ENCODE peak calls at places on chromosomes 12 and 14, in four cellular contexts. E, J, P and B are unnamed samples.

GRCh38 chr14:96989293-96989692 is 192.1 kb downstream of the VRK1 start:
- DNase-seq in J (no peak), E (no peak), P (no peak), B (no peak)

GRCh38 chr14:98808494-98809407 is 463.2 kb downstream of the BCL11B start:
- DNase-seq in E (no peak), J (no peak), P (no peak), B (no peak)

GRCh38 chr12:108360057-108360456 is 20.9 kb upstream of the CMKLR1 start:
- DNase-seq in J (no peak), P (no peak), E (no peak), B (no peak)

GRCh38 chr12:107236824-107237467 is 143.6 kb upstream of the CRY1 start:
- DNase-seq in P (no peak), E (no peak), J (no peak), B (no peak)

GRCh38 chr12:22333186-22333745 is 1.2 kb downstream of the ST8SIA1 start:
- DNase-seq in J (no peak), E (no peak), P (no peak), B (no peak)

GRCh38 chr12:12979731-12980259 is 20.3 kb downstream of the HEBP1 start:
- DNase-seq in P (no peak), J (no peak), E (no peak), B (peak)

GRCh38 chr12:57993030-57993429 is 51.7 kb downstream of the ATP23 start:
- DNase-seq in E (no peak), P (no peak), J (no peak), B (no peak)

GRCh38 chr12:106769078-106769477 is 5.4 kb upstream of the RIC8B start:
- DNase-seq in E (peak), J (no peak), P (peak), B (no peak)

GRCh38 chr14:92553456-92553855 is 39.9 kb downstream of the RIN3 start:
- DNase-seq in P (no peak), E (peak), J (no peak), B (peak)

GRCh38 chr14:90487031-90487430 is 90.2 kb downstream of the CALM1 start:
- DNase-seq in E (no peak), P (no peak), J (no peak), B (no peak)

GRCh38 chr12:26551385-26551784 is 281.6 kb downstream of the ITPR2 start:
- DNase-seq in P (no peak), E (no peak), J (no peak), B (no peak)

DNA sequence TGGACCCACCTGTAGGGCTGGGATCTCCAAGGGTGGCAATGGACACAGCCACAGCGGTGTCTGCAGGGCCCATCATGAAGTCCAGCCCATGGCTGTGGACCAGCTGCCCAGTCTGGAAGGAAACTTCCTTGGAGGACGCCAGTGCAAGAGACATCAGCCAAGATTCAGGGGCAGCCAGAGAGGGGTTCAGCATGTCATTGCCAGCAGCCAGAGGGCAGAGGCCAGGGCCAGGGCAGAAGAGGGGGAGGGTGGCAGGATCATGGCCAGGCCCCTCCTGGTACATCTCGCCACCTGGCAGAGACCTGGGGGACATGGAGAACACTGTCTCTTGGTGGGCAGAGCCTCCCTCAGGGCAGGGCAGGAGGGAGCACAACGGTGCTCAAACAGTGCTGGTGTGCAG is 10.2 kb downstream of the ANHX start:
- DNase-seq in J (no peak), P (no peak), E (no peak), B (no peak)
- TF ChIP-seq HMGXB4 in J (no peak), P (no peak), E (no peak), B (no peak)

GRCh38 chr14:64707661-64708060 is 3.4 kb downstream of the PLEKHG3 start:
- DNase-seq in P (peak), E (no peak), J (no peak), B (peak)
- TF ChIP-seq HMGXB4 in P (no peak), E (no peak), J (no peak), B (no peak)

GRCh38 chr14:75303415-75303814 is 24.8 kb downstream of the FOS start:
- DNase-seq in E (peak), J (peak), P (peak), B (peak)
- TF ChIP-seq HMGXB4 in E (no peak), J (no peak), P (no peak), B (no peak)

DNA sequence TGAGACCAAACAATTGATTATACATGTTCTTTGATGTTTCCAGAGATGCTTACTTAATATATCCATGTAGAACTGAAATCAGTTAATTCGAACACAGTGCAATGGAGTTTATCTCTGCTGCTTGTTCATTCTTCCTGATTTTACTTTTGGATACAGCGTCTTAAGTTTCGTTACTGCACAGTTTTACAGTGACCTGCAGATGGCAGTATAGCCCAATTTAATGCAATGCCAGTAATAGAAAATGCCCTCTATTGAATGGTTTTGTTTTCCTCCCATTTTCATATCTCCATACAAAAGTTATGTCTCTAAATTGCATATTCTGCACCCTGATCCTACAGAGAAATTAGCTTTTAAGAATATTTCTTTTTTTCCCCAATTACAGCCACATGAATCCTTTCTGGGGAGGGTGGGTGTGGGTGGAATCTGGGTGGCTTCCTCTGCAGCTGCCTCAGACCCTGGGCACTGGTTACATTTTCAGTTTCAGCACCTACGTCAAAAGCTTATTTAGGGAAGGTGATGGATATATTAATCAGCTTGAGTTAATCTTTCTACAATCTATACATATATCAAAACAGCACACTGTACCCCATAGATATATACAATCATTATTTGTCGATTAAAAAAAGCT is 101.1 kb upstream of the DCD start:
- DNase-seq in E (no peak), P (peak), J (peak), B (peak)
- TF ChIP-seq HMGXB4 in E (no peak), P (no peak), J (no peak), B (no peak)

GRCh38 chr12:59149995-59150642 is 229.8 kb upstream of the LRIG3 start:
- DNase-seq in P (peak), E (no peak), J (peak), B (peak)
- TF ChIP-seq HMGXB4 in P (peak), E (no peak), J (no peak), B (no peak)

GRCh38 chr14:69344171-69344570 is 53.9 kb downstream of the ERH start:
- DNase-seq in P (no peak), E (no peak), J (no peak), B (no peak)

GRCh38 chr14:69349091-69349777 is 48.9 kb downstream of the ERH start:
- DNase-seq in J (no peak), E (no peak), P (no peak), B (no peak)

GRCh38 chr14:69342928-69343525 is 55.1 kb downstream of the ERH start:
- DNase-seq in E (no peak), P (no peak), J (no peak), B (no peak)

GRCh38 chr14:69345402-69345801 is 52.7 kb downstream of the ERH start:
- DNase-seq in J (no peak), P (no peak), E (no peak), B (no peak)

DNA sequence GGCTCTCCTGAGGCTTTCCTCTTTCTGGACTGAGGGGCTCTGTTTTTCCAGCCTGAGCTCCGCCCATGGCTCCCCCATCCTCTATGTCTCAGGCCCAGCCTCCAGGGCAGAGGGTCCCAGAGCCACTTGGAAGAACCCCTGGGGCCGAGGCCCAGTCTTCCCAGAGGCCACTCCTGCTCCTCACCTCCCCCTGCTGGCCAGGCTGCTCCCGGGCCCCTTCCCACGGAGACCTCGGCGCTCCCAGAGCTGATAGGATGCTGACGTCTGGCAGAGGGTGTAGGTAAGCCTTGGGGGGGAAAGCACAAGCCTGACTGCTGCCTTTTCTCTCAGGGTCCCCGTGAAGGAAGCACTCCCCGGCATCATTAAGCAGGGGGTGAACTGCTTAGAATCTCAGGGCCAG is 51.4 kb downstream of the ERH start:
- DNase-seq in J (peak), P (no peak), E (peak), B (peak)
- TF ChIP-seq HMGXB4 in J (no peak), P (no peak), E (no peak), B (no peak)

GRCh38 chr12:72011374-72011773 is 72.7 kb downstream of the TPH2 start:
- DNase-seq in J (no peak), P (no peak), E (no peak), B (no peak)

GRCh38 chr12:72010365-72010764 is 71.7 kb downstream of the TPH2 start:
- DNase-seq in J (no peak), P (no peak), E (no peak), B (no peak)

GRCh38 chr12:72000969-72001648 is 62.5 kb downstream of the TPH2 start:
- DNase-seq in J (no peak), E (no peak), P (no peak), B (no peak)

DNA sequence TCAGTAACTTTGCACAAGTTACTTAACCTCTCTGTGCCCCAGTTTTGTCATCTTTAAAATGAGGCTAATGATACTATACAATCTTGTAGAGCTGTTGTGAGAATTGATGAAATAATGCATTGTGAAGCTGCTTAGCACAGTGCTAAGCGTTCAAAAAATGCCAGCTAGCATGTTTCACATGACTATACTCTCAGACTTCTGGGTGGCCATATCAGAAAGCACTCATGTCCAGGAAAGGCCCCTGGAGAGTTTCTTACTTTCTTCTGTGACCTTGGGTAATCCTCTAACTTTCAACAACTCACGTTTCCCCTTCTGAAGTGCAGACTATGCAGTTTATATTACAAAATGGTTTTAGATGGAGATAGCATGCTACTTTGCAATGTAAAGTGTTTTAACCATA is 68.1 kb downstream of the TPH2 start:
- DNase-seq in J (no peak), P (no peak), E (no peak), B (no peak)
- TF ChIP-seq HMGXB4 in J (no peak), P (no peak), E (no peak), B (no peak)

DNA sequence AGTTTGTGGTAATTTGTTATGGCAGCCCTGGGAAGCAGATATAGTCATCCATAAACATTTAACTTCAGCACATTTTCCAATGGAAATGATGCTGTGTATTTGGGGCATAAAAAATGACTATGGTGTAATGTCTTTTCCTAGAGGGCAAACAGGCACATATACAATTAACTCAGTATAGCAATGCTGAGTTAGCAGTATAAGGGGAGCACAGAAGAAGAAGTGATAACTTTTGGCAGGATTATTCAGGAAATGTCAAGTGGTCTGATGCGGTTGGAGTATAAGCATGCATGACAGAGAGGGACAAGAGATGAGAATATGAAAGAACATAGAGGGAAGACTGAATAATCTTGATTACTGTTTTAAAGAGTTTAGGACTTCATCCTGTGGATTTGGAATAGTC is 55.3 kb upstream of the PRKD1 start:
- DNase-seq in E (no peak), P (no peak), J (no peak), B (no peak)
- TF ChIP-seq HMGXB4 in E (no peak), P (no peak), J (no peak), B (no peak)